ENCODE peak calls at places on chromosomes 7 and 10, in four cellular contexts. O is A549, C is right lobe of liver, L is lower lobe of right lung. B is an unnamed sample.

GRCh38 chr7:82631998-82632397 is 188.4 kb upstream of the CACNA2D1 start:
- DNase-seq in C (no peak), L (no peak), O (no peak), B (peak; percentile 40)

GRCh38 chr10:70593513-70593890 is 9.0 kb downstream of the PRF1 start:
- DNase-seq in C (no peak), O (no peak), L (no peak), B (no peak)

GRCh38 chr10:131453772-131454634 is 142.5 kb upstream of the TCERG1L start:
- DNase-seq in C (peak; percentile 65), L (no peak), O (peak; percentile 40), B (peak; percentile 23)

GRCh38 chr7:27175005-27175625 is 995 bp upstream of the HOXA10 start:
- DNase-seq in O (no peak), L (no peak), C (peak; percentile 36), B (no peak)

GRCh38 chr7:7134036-7134435 is 48.3 kb upstream of the C1GALT1 start:
- DNase-seq in C (no peak), O (no peak), L (no peak), B (no peak)

GRCh38 chr10:17793823-17794759 is 15.1 kb upstream of the MRC1 start:
- DNase-seq in C (no peak), O (peak; percentile 79), L (no peak), B (no peak)

GRCh38 chr7:86768967-86769760 is 125.5 kb downstream of the GRM3 start:
- DNase-seq in O (no peak), L (no peak), C (no peak), B (no peak)

GRCh38 chr10:122062831-122063674 is 74.1 kb downstream of the TACC2 start:
- DNase-seq in O (peak; percentile 99), L (peak; percentile 86), C (peak; percentile 83), B (peak; percentile 95)

GRCh38 chr10:72785422-72785818 is 93.5 kb downstream of the MCU start:
- DNase-seq in C (no peak), O (no peak), L (no peak), B (peak; percentile 22)

GRCh38 chr7:120170849-120171248 is 102.1 kb upstream of the KCND2 start:
- DNase-seq in L (no peak), O (no peak), C (no peak), B (peak; percentile 47)

GRCh38 chr7:139631520-139632031 is 108.1 kb downstream of the CLEC2L start:
- DNase-seq in L (no peak), O (no peak), C (peak; percentile 3), B (no peak)

GRCh38 chr10:112724404-112724991 is 225.5 kb upstream of the TCF7L2 start:
- DNase-seq in L (no peak), O (no peak), C (no peak), B (peak; percentile 42)

GRCh38 chr7:29262191-29262917 is 67.8 kb downstream of the CHN2 start:
- DNase-seq in O (no peak), L (no peak), C (no peak), B (no peak)

GRCh38 chr10:98423691-98424120 is 8.7 kb upstream of the PYROXD2 start:
- DNase-seq in O (peak; percentile 31), L (no peak), C (no peak), B (no peak)

GRCh38 chr10:73819513-73820093 is 8.2 kb upstream of the NDST2 start:
- DNase-seq in L (peak; percentile 88), O (no peak), C (peak; percentile 98), B (peak; percentile 52)

GRCh38 chr10:1347525-1347924 is 291.3 kb downstream of the WDR37 start:
- DNase-seq in O (no peak), L (no peak), C (no peak), B (no peak)

GRCh38 chr7:137094-137861 is 55.1 kb upstream of the FAM20C start:
- DNase-seq in L (no peak), C (no peak), O (no peak), B (no peak)

GRCh38 chr10:70584941-70585544 is 17.5 kb downstream of the PRF1 start:
- DNase-seq in C (peak; percentile 40), L (peak; percentile 78), O (no peak), B (no peak)

GRCh38 chr7:37369904-37370303 is 78.8 kb downstream of the ELMO1 start:
- DNase-seq in L (no peak), C (no peak), O (no peak), B (no peak)

GRCh38 chr7:27585781-27586447 is 76.8 kb downstream of the HIBADH start:
- DNase-seq in L (no peak), O (no peak), C (no peak), B (peak; percentile 65)

GRCh38 chr7:117178600-117178999 is 144.3 kb downstream of the WNT2 start:
- DNase-seq in L (no peak), C (no peak), O (no peak), B (no peak)

GRCh38 chr7:128405345-128406146 is 4.2 kb downstream of the IMPDH1 start:
- DNase-seq in C (no peak), O (no peak), L (peak; percentile 70), B (no peak)

GRCh38 chr7:104089061-104089460 is 99.6 kb upstream of the RELN start:
- DNase-seq in C (no peak), O (no peak), L (no peak), B (no peak)

GRCh38 chr10:103763374-103764202 is 91.8 kb downstream of the SH3PXD2A start:
- DNase-seq in L (no peak), O (no peak), C (no peak), B (no peak)

GRCh38 chr7:8254667-8255066 is 7.3 kb downstream of the ICA1 start:
- DNase-seq in C (no peak), L (no peak), O (no peak), B (no peak)

GRCh38 chr10:71494980-71495381 is 98.3 kb downstream of the CDH23 start:
- DNase-seq in L (no peak), O (no peak), C (no peak), B (no peak)

GRCh38 chr10:48363617-48364355 is 57.3 kb downstream of the MAPK8 start:
- DNase-seq in O (peak; percentile 80), L (no peak), C (peak; percentile 48), B (peak; percentile 87)

GRCh38 chr10:130862122-130862521 is 449.4 kb downstream of the TCERG1L start:
- DNase-seq in O (no peak), L (no peak), C (peak; percentile 27), B (no peak)

GRCh38 chr7:55573526-55573925 is 1.2 kb upstream of the VOPP1 start:
- DNase-seq in O (no peak), C (no peak), L (no peak), B (peak; percentile 16)

GRCh38 chr7:2495402-2496309 is 19.5 kb upstream of the GRIFIN start:
- DNase-seq in O (no peak), L (no peak), C (no peak), B (no peak)

GRCh38 chr10:125343118-125343752 is 182.9 kb upstream of the CTBP2 start:
- DNase-seq in C (no peak), O (peak; percentile 49), L (no peak), B (peak; percentile 33)

GRCh38 chr7:154096-154835 is 38.1 kb upstream of the FAM20C start:
- DNase-seq in L (peak; percentile 45), O (no peak), C (no peak), B (no peak)

DNA sequence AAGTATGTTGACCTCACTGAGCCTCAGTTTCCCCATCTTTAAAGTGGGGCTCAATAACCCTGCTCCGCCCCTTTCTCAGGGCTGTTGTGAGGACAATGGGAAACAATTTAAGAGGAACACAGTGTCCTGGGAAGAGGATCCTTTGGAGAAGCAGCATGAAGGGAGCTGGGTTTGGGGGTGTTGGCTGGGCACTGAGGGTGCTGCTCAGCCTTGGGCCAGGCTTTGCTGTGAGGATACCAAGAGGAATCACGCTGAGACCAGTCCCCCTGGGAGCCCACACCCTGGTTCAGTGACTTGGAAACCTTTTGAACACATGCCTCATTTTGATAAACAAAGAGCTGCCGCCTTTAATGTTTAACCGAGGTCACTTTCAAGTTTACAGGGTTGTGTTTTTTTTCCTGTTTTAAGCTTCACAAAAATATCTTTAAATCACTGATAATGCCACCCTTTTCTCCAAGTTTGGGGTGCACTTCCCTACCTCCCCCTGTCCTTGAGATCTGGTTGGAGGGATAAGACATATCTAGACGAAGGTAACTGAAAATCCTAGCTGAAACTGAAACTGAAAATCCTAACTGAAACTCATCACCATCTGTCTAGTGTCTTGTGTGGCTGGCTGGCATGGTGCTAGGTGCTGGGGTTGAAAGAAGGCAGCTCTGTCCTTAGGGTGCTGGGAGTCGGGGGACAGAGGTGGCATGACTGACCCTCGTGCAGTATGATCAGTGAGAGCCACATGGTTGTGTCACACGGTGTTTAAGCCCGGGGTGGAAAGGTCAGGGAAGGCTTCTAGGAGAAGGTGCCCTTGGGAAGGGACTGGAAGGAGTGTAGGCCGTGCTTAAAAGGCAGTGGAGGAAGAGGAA is 27.7 kb downstream of the ZNF775 start:
- DNase-seq in O (no peak), L (no peak), C (peak; percentile 49), B (no peak)
- H3K4me3 ChIP-seq in O (no peak overlapping the region), L (peak overlapping the region; percentile 88), C (no peak overlapping the region), B (no peak overlapping the region)

DNA sequence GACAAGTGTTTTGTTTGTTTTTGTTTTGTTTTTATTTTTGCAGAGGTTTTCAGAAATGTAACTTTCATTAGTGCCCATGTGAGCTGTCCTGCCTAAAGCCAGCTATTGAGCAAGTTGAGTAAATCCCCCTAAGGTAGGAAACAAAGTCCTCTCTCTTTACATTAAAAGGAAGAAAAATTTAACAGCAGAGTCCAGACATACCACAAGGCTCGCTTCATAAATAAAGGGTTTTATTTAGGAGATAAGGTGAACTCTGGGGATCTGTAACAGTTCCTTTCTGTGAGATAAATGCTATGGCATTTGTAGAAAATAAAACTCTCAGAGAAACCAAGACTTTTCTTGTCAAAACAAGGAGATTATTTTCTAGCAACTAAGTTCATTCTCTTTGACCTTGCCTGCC is 32.3 kb upstream of the LYZL1 start:
- DNase-seq in L (no peak), C (no peak), O (no peak), B (no peak)
- H3K4me3 ChIP-seq in L (no peak overlapping the region), C (no peak overlapping the region), O (no peak overlapping the region), B (no peak overlapping the region)

GRCh38 chr10:69574571-69574978 is 1.4 kb upstream of the NEUROG3 start:
- DNase-seq in L (no peak), O (no peak), C (no peak), B (no peak)

GRCh38 chr10:69572159-69573055 is 815 bp downstream of the NEUROG3 start:
- DNase-seq in L (peak; percentile 49), O (no peak), C (no peak), B (peak; percentile 4)

GRCh38 chr10:69571618-69572158 is 1.5 kb downstream of the NEUROG3 start:
- DNase-seq in C (no peak), O (no peak), L (no peak), B (no peak)

GRCh38 chr10:69575164-69575722 is 2.0 kb upstream of the NEUROG3 start:
- DNase-seq in O (no peak), L (no peak), C (no peak), B (no peak)

GRCh38 chr10:69573056-69573806 is at the start of gene NEUROG3:
- DNase-seq in O (no peak), C (no peak), L (no peak), B (no peak)
- H3K4me3 ChIP-seq in O (peak within 1 kb of the TSS; percentile 29), C (no peak within 1 kb of the TSS), L (peak within 1 kb of the TSS; percentile 38), B (no peak within 1 kb of the TSS)

DNA sequence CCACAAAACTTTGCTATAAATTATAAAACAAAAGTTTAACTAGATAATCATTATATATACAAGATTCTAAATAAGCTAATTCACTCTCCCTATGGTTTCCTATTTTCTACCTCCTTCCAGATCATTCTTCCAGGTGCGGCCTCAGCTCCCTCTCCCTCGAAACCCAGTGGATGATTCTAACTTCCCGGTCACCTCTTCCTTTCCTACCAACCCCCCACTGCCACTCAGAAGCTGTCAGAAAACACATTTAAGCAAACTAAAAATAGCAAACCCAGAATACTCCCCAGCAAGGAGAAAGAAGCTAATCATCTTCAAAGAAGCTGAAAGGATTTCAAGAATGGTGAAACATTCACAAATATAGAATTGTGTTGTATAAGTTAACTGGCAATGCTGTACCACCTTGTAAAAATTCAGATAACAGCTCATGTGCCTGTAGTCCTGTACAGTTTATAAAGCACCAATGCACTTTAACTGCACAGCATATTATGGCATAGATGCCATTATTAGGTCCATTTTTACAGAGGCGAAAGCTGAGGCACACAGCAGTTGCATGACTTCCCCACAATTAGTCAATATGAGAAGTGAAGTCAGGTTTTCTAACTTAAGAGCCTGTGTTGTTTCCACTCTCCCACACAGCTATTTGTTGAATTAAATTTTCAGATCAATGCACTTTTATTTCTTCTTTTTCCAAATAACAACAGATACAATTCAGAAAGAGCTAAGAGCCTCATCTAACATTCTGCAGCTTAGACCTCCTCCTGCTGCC is 13.7 kb upstream of the DNTT start:
- DNase-seq in C (no peak), L (no peak), O (no peak), B (no peak)
- H3K4me3 ChIP-seq in C (no peak overlapping the region), L (no peak overlapping the region), O (no peak overlapping the region), B (no peak overlapping the region)